ENCODE peak calls at places on chromosomes 6 and 20, in seven cellular contexts. One of them, this sample, is unnamed.

GRCh38 chr6:117776441-117776840 is 101.2 kb downstream of the NUS1 start:
- DNase-seq in GM23338: peak
- DNase-seq in tibial artery: no peak
- DNase-seq in fibroblast of lung: peak
- DNase-seq in DND-41: no peak
- DNase-seq in lower lobe of right lung: no peak
- DNase-seq in bronchial epithelial cell: peak
- DNase-seq in this sample: no peak

GRCh38 chr6:108557494-108558371 is 3.0 kb upstream of the FOXO3 start:
- DNase-seq in GM23338: peak
- DNase-seq in DND-41: peak
- DNase-seq in fibroblast of lung: peak
- DNase-seq in bronchial epithelial cell: peak
- DNase-seq in lower lobe of right lung: peak
- DNase-seq in tibial artery: peak
- DNase-seq in this sample: peak

GRCh38 chr6:87016772-87017171 is 78.1 kb downstream of the CGA start:
- DNase-seq in tibial artery: no peak
- DNase-seq in fibroblast of lung: no peak
- DNase-seq in GM23338: no peak
- DNase-seq in bronchial epithelial cell: no peak
- DNase-seq in DND-41: no peak
- DNase-seq in lower lobe of right lung: no peak
- DNase-seq in this sample: no peak

GRCh38 chr6:81890846-81891245 is 138.4 kb upstream of the TENT5A start:
- DNase-seq in lower lobe of right lung: no peak
- DNase-seq in bronchial epithelial cell: peak
- DNase-seq in GM23338: no peak
- DNase-seq in fibroblast of lung: peak
- DNase-seq in tibial artery: no peak
- DNase-seq in DND-41: no peak
- DNase-seq in this sample: no peak

GRCh38 chr6:156557269-156557885 is 219.8 kb upstream of the ARID1B start:
- DNase-seq in bronchial epithelial cell: peak
- DNase-seq in tibial artery: no peak
- DNase-seq in GM23338: peak
- DNase-seq in fibroblast of lung: peak
- DNase-seq in lower lobe of right lung: no peak
- DNase-seq in DND-41: no peak
- DNase-seq in this sample: no peak

GRCh38 chr6:157123245-157123644 is 200.1 kb downstream of the TMEM242 start:
- DNase-seq in fibroblast of lung: no peak
- DNase-seq in lower lobe of right lung: no peak
- DNase-seq in DND-41: no peak
- DNase-seq in GM23338: no peak
- DNase-seq in tibial artery: no peak
- DNase-seq in bronchial epithelial cell: no peak
- DNase-seq in this sample: no peak

GRCh38 chr6:167892835-167893234 is 66.1 kb downstream of the AFDN start:
- DNase-seq in bronchial epithelial cell: peak
- DNase-seq in tibial artery: no peak
- DNase-seq in fibroblast of lung: no peak
- DNase-seq in lower lobe of right lung: no peak
- DNase-seq in GM23338: peak
- DNase-seq in DND-41: no peak
- DNase-seq in this sample: no peak

GRCh38 chr6:98014791-98015201 is 731.8 kb upstream of the MMS22L start:
- DNase-seq in GM23338: peak
- DNase-seq in DND-41: no peak
- DNase-seq in tibial artery: no peak
- DNase-seq in fibroblast of lung: no peak
- DNase-seq in bronchial epithelial cell: no peak
- DNase-seq in lower lobe of right lung: no peak
- DNase-seq in this sample: no peak

GRCh38 chr6:97361286-97361685 is 78.3 kb upstream of the MMS22L start:
- DNase-seq in tibial artery: no peak
- DNase-seq in DND-41: no peak
- DNase-seq in fibroblast of lung: no peak
- DNase-seq in bronchial epithelial cell: peak
- DNase-seq in GM23338: no peak
- DNase-seq in lower lobe of right lung: no peak
- DNase-seq in this sample: no peak

GRCh38 chr6:20319520-20320357 is 81.9 kb upstream of the E2F3 start:
- DNase-seq in GM23338: no peak
- DNase-seq in fibroblast of lung: no peak
- DNase-seq in bronchial epithelial cell: no peak
- DNase-seq in DND-41: peak
- DNase-seq in lower lobe of right lung: peak
- DNase-seq in tibial artery: no peak
- DNase-seq in this sample: peak

GRCh38 chr20:61742097-61742805 is 323.4 kb downstream of the TAF4 start:
- DNase-seq in bronchial epithelial cell: no peak
- DNase-seq in fibroblast of lung: no peak
- DNase-seq in DND-41: no peak
- DNase-seq in GM23338: no peak
- DNase-seq in lower lobe of right lung: peak
- DNase-seq in tibial artery: no peak
- DNase-seq in this sample: no peak

GRCh38 chr6:31203345-31203979 is 33.0 kb upstream of the POU5F1 start:
- DNase-seq in tibial artery: no peak
- DNase-seq in DND-41: peak
- DNase-seq in bronchial epithelial cell: peak
- DNase-seq in lower lobe of right lung: no peak
- DNase-seq in GM23338: no peak
- DNase-seq in fibroblast of lung: peak
- DNase-seq in this sample: peak

GRCh38 chr6:10453596-10453995 is 38.7 kb upstream of the TFAP2A start:
- DNase-seq in GM23338: no peak
- DNase-seq in fibroblast of lung: no peak
- DNase-seq in DND-41: no peak
- DNase-seq in lower lobe of right lung: no peak
- DNase-seq in bronchial epithelial cell: no peak
- DNase-seq in tibial artery: no peak
- DNase-seq in this sample: no peak

GRCh38 chr6:26170181-26170580 is 83.0 kb downstream of the HFE start:
- DNase-seq in DND-41: no peak
- DNase-seq in lower lobe of right lung: no peak
- DNase-seq in bronchial epithelial cell: peak
- DNase-seq in GM23338: no peak
- DNase-seq in tibial artery: no peak
- DNase-seq in fibroblast of lung: no peak
- DNase-seq in this sample: peak

GRCh38 chr6:3392930-3393575 is 63.8 kb downstream of the SLC22A23 start:
- DNase-seq in tibial artery: no peak
- DNase-seq in lower lobe of right lung: no peak
- DNase-seq in fibroblast of lung: no peak
- DNase-seq in bronchial epithelial cell: no peak
- DNase-seq in GM23338: no peak
- DNase-seq in DND-41: no peak
- DNase-seq in this sample: no peak

GRCh38 chr6:143569035-143569434 is 57.5 kb upstream of the FUCA2 start:
- DNase-seq in GM23338: no peak
- DNase-seq in DND-41: no peak
- DNase-seq in bronchial epithelial cell: no peak
- DNase-seq in fibroblast of lung: peak
- DNase-seq in lower lobe of right lung: no peak
- DNase-seq in tibial artery: no peak
- DNase-seq in this sample: no peak

GRCh38 chr6:136085370-136086115 is 164.6 kb downstream of the MTFR2 start:
- DNase-seq in GM23338: no peak
- DNase-seq in fibroblast of lung: peak
- DNase-seq in lower lobe of right lung: no peak
- DNase-seq in DND-41: no peak
- DNase-seq in bronchial epithelial cell: no peak
- DNase-seq in tibial artery: no peak
- DNase-seq in this sample: no peak

GRCh38 chr6:46053034-46053933 is 37.6 kb upstream of the CLIC5 start:
- DNase-seq in bronchial epithelial cell: no peak
- DNase-seq in DND-41: no peak
- DNase-seq in lower lobe of right lung: no peak
- DNase-seq in GM23338: no peak
- DNase-seq in tibial artery: no peak
- DNase-seq in fibroblast of lung: no peak
- DNase-seq in this sample: no peak

GRCh38 chr6:37809144-37809543 is 10.4 kb upstream of the ZFAND3 start:
- DNase-seq in GM23338: no peak
- DNase-seq in lower lobe of right lung: no peak
- DNase-seq in DND-41: no peak
- DNase-seq in bronchial epithelial cell: peak
- DNase-seq in fibroblast of lung: peak
- DNase-seq in tibial artery: no peak
- DNase-seq in this sample: no peak

GRCh38 chr20:23167436-23167835 is 81.3 kb upstream of the CD93 start:
- DNase-seq in GM23338: no peak
- DNase-seq in lower lobe of right lung: no peak
- DNase-seq in fibroblast of lung: peak
- DNase-seq in bronchial epithelial cell: peak
- DNase-seq in tibial artery: no peak
- DNase-seq in DND-41: no peak
- DNase-seq in this sample: no peak

GRCh38 chr6:101477436-101477835 is 83.9 kb downstream of the GRIK2 start:
- DNase-seq in fibroblast of lung: no peak
- DNase-seq in bronchial epithelial cell: no peak
- DNase-seq in lower lobe of right lung: no peak
- DNase-seq in GM23338: no peak
- DNase-seq in tibial artery: no peak
- DNase-seq in DND-41: no peak
- DNase-seq in this sample: no peak

GRCh38 chr6:110654096-110654820 is 161.0 kb downstream of the CDK19 start:
- DNase-seq in bronchial epithelial cell: peak
- DNase-seq in GM23338: no peak
- DNase-seq in DND-41: no peak
- DNase-seq in tibial artery: no peak
- DNase-seq in lower lobe of right lung: no peak
- DNase-seq in fibroblast of lung: no peak
- DNase-seq in this sample: no peak

GRCh38 chr6:154757352-154758095 is 24.3 kb downstream of the SCAF8 start:
- DNase-seq in bronchial epithelial cell: peak
- DNase-seq in fibroblast of lung: no peak
- DNase-seq in GM23338: no peak
- DNase-seq in tibial artery: no peak
- DNase-seq in lower lobe of right lung: no peak
- DNase-seq in DND-41: no peak
- DNase-seq in this sample: no peak

DNA sequence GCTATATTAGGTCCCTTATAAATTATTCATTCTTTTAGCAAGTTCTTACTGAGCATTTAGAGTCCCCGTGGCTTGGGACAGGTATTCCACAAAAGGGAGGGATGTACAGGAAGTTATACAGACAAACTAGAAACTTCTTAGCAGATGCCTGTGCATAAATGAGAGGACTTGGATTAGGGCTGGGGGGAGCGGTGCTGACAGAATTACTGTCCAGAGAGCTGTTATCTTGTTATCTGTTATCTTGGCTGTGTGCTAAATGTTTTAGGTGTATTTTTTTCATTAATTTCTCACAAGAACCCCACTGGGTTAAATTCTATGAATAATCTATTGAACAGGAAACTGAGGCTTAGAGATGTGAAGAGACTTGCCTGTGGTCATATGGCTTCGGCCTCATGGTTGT is 32.4 kb upstream of the RREB1 start:
- DNase-seq in tibial artery: no peak
- DNase-seq in DND-41: no peak
- DNase-seq in bronchial epithelial cell: no peak
- DNase-seq in lower lobe of right lung: no peak
- DNase-seq in fibroblast of lung: no peak
- DNase-seq in GM23338: no peak
- DNase-seq in this sample: no peak
- TF ChIP-seq CTCF in tibial artery: no peak
- TF ChIP-seq CTCF in DND-41: no peak
- TF ChIP-seq CTCF in bronchial epithelial cell: no peak
- TF ChIP-seq CTCF in lower lobe of right lung: no peak
- TF ChIP-seq CTCF in fibroblast of lung: no peak
- TF ChIP-seq CTCF in GM23338: no peak
- TF ChIP-seq CTCF in this sample: no peak

GRCh38 chr6:121356575-121356974 is 22.3 kb upstream of the TBC1D32 start:
- DNase-seq in tibial artery: no peak
- DNase-seq in GM23338: no peak
- DNase-seq in bronchial epithelial cell: no peak
- DNase-seq in DND-41: no peak
- DNase-seq in fibroblast of lung: no peak
- DNase-seq in lower lobe of right lung: no peak
- DNase-seq in this sample: no peak

GRCh38 chr6:121349596-121349995 is 15.3 kb upstream of the TBC1D32 start:
- DNase-seq in lower lobe of right lung: no peak
- DNase-seq in bronchial epithelial cell: no peak
- DNase-seq in GM23338: no peak
- DNase-seq in fibroblast of lung: no peak
- DNase-seq in DND-41: no peak
- DNase-seq in tibial artery: no peak
- DNase-seq in this sample: no peak

GRCh38 chr6:121351911-121352310 is 17.6 kb upstream of the TBC1D32 start:
- DNase-seq in DND-41: no peak
- DNase-seq in GM23338: no peak
- DNase-seq in bronchial epithelial cell: no peak
- DNase-seq in lower lobe of right lung: no peak
- DNase-seq in tibial artery: no peak
- DNase-seq in fibroblast of lung: no peak
- DNase-seq in this sample: no peak

GRCh38 chr6:121354764-121355163 is 20.5 kb upstream of the TBC1D32 start:
- DNase-seq in tibial artery: no peak
- DNase-seq in lower lobe of right lung: no peak
- DNase-seq in GM23338: peak
- DNase-seq in fibroblast of lung: no peak
- DNase-seq in bronchial epithelial cell: no peak
- DNase-seq in DND-41: no peak
- DNase-seq in this sample: no peak
- TF ChIP-seq CTCF in tibial artery: no peak
- TF ChIP-seq CTCF in lower lobe of right lung: peak
- TF ChIP-seq CTCF in GM23338: peak
- TF ChIP-seq CTCF in fibroblast of lung: peak
- TF ChIP-seq CTCF in bronchial epithelial cell: no peak
- TF ChIP-seq CTCF in DND-41: peak
- TF ChIP-seq CTCF in this sample: no peak

DNA sequence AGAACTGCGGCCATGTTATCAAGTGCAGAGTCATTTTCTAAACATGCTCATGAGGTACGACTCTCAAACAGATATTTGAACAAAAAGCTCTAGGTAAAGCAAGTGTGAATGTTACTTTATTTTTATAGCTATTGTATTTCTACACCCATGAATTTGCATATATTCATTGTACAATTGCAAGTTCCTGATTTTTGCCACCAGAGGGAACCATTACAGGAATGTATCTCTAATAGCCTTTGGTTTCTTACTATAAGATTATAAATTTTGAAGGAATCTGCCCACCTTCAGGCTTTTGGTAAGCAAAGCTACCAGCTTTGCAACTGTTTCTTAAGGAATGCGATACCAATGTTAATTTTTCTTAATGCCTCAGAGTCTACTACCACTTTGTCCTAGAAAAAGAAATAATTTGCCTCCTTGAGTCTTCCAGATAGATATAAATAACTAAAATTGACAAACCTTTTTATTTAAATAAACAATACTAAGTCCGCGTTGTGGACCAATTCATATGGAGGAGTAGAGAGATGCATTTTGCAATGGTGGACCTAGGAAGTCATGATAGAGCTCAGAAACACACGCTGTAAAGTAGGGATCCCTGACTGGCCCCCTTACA is 125.4 kb upstream of the SAMD5 start:
- DNase-seq in lower lobe of right lung: no peak
- DNase-seq in fibroblast of lung: peak
- DNase-seq in tibial artery: no peak
- DNase-seq in bronchial epithelial cell: peak
- DNase-seq in DND-41: no peak
- DNase-seq in GM23338: peak
- DNase-seq in this sample: no peak
- TF ChIP-seq CTCF in lower lobe of right lung: peak
- TF ChIP-seq CTCF in fibroblast of lung: peak
- TF ChIP-seq CTCF in tibial artery: peak
- TF ChIP-seq CTCF in bronchial epithelial cell: peak
- TF ChIP-seq CTCF in DND-41: peak
- TF ChIP-seq CTCF in GM23338: no peak
- TF ChIP-seq CTCF in this sample: no peak

GRCh38 chr6:102619585-102619984 is 1226.1 kb downstream of the GRIK2 start:
- DNase-seq in tibial artery: no peak
- DNase-seq in DND-41: no peak
- DNase-seq in fibroblast of lung: peak
- DNase-seq in lower lobe of right lung: no peak
- DNase-seq in GM23338: peak
- DNase-seq in bronchial epithelial cell: peak
- DNase-seq in this sample: no peak
- TF ChIP-seq CTCF in tibial artery: no peak
- TF ChIP-seq CTCF in DND-41: peak
- TF ChIP-seq CTCF in fibroblast of lung: no peak
- TF ChIP-seq CTCF in lower lobe of right lung: peak
- TF ChIP-seq CTCF in GM23338: peak
- TF ChIP-seq CTCF in bronchial epithelial cell: peak
- TF ChIP-seq CTCF in this sample: no peak